ENCODE peak calls at places on chromosomes 13 and 19, in seven cellular contexts. V is psoas muscle, T is tibial artery, O is colonic mucosa, B is lower lobe of right lung, E is cardiac muscle cell, M is Peyer's patch. G is an unnamed sample.

GRCh38 chr19:2294377-2295335 is 12.7 kb upstream of the PEAK3 start:
- DNase-seq in V (no peak), T (peak; percentile 81), O (no peak), B (no peak), E (no peak), M (no peak), G (no peak)

GRCh38 chr19:18904334-18905057 is 8.5 kb upstream of the CERS1 start:
- DNase-seq in V (no peak), T (no peak), O (no peak), B (no peak), E (no peak), M (peak; percentile 43), G (no peak)

GRCh38 chr19:32168111-32168510 is 177.3 kb upstream of the ZNF507 start:
- DNase-seq in V (no peak), T (no peak), O (no peak), B (no peak), E (no peak), M (no peak), G (no peak)

GRCh38 chr13:93309886-93310520 is 83.4 kb downstream of the GPC6 start:
- DNase-seq in V (no peak), T (no peak), O (no peak), B (no peak), E (peak; percentile 27), M (no peak), G (no peak)

GRCh38 chr13:51453959-51454703 is 1.3 kb upstream of the INTS6 start:
- DNase-seq in V (peak; percentile 56), T (no peak), O (peak; percentile 52), B (no peak), E (peak; percentile 32), M (no peak), G (no peak)

GRCh38 chr13:44191504-44192171 is 182.0 kb upstream of the SERP2 start:
- DNase-seq in V (no peak), T (peak; percentile 74), O (peak; percentile 54), B (no peak), E (peak; percentile 38), M (no peak), G (no peak)

GRCh38 chr13:65940720-65941119 is 1289.4 kb downstream of the PCDH9 start:
- DNase-seq in V (no peak), T (no peak), O (no peak), B (no peak), E (no peak), M (no peak), G (no peak)

GRCh38 chr19:7119582-7119981 is 50.1 kb downstream of the ZNF557 start:
- DNase-seq in V (no peak), T (no peak), O (no peak), B (no peak), E (no peak), M (no peak), G (no peak)

GRCh38 chr19:1828279-1829238 is 16.5 kb upstream of the ATP8B3 start:
- DNase-seq in V (no peak), T (no peak), O (no peak), B (no peak), E (no peak), M (no peak), G (no peak)

GRCh38 chr19:9986787-9987281 is 23.5 kb downstream of the COL5A3 start:
- DNase-seq in V (peak; percentile 63), T (peak; percentile 80), O (no peak), B (no peak), E (no peak), M (no peak), G (peak; percentile 28)

GRCh38 chr13:94073006-94073744 is 406.3 kb downstream of the DCT start:
- DNase-seq in V (no peak), T (no peak), O (no peak), B (no peak), E (peak; percentile 12), M (no peak), G (no peak)

GRCh38 chr19:1357695-1358094 is 26.0 kb upstream of the NDUFS7 start:
- DNase-seq in V (no peak), T (no peak), O (no peak), B (no peak), E (no peak), M (no peak), G (no peak)

GRCh38 chr19:31111741-31112140 is 237.5 kb downstream of the TSHZ3 start:
- DNase-seq in V (no peak), T (no peak), O (no peak), B (no peak), E (no peak), M (no peak), G (no peak)

GRCh38 chr19:31110331-31110730 is 238.9 kb downstream of the TSHZ3 start:
- DNase-seq in V (no peak), T (no peak), O (no peak), B (no peak), E (peak; percentile 41), M (no peak), G (no peak)

GRCh38 chr19:31113250-31113685 is 236.0 kb downstream of the TSHZ3 start:
- DNase-seq in V (no peak), T (no peak), O (no peak), B (no peak), E (no peak), M (no peak), G (no peak)

GRCh38 chr19:31114585-31114984 is 234.7 kb downstream of the TSHZ3 start:
- DNase-seq in V (no peak), T (no peak), O (no peak), B (no peak), E (no peak), M (no peak), G (no peak)

GRCh38 chr19:31112158-31112557 is 237.1 kb downstream of the TSHZ3 start:
- DNase-seq in V (no peak), T (no peak), O (no peak), B (no peak), E (no peak), M (no peak), G (no peak)
- H3K4me3 ChIP-seq in V (no peak overlapping the region), T (no peak overlapping the region), O (no peak overlapping the region), B (no peak overlapping the region), E (no peak overlapping the region), M (no peak overlapping the region), G (no peak overlapping the region)

GRCh38 chr19:49362048-49362925 is at the start of gene TEAD2:
- DNase-seq in V (peak; percentile 80), T (peak; percentile 90), O (peak; percentile 86), B (peak; percentile 72), E (peak; percentile 83), M (peak; percentile 69), G (no peak)

GRCh38 chr19:49361438-49362047 is 673 bp downstream of the TEAD2 start:
- DNase-seq in V (peak; percentile 85), T (peak; percentile 91), O (peak; percentile 88), B (peak; percentile 73), E (peak; percentile 91), M (peak; percentile 72), G (no peak)

GRCh38 chr19:49362926-49363264 is 679 bp upstream of the TEAD2 start:
- DNase-seq in V (peak; percentile 68), T (peak; percentile 86), O (peak; percentile 56), B (no peak), E (peak; percentile 51), M (no peak), G (no peak)

GRCh38 chr19:49364083-49364687 is 508 bp downstream of the DKKL1 start:
- DNase-seq in V (no peak), T (peak; percentile 71), O (no peak), B (no peak), E (no peak), M (no peak), G (no peak)

GRCh38 chr19:49363265-49364082 is at the start of gene DKKL1:
- DNase-seq in V (peak; percentile 99), T (peak; percentile 100), O (peak; percentile 100), B (peak; percentile 99), E (peak; percentile 100), M (peak; percentile 96), G (peak; percentile 99)
- H3K27ac ChIP-seq in V (peak within 1 kb of the TSS; percentile 79), T (peak within 1 kb of the TSS; percentile 96), O (peak within 1 kb of the TSS; percentile 84), B (peak within 1 kb of the TSS; percentile 90), E (peak within 1 kb of the TSS; percentile 96), M (peak within 1 kb of the TSS; percentile 88), G (peak within 1 kb of the TSS; percentile 88)

DNA sequence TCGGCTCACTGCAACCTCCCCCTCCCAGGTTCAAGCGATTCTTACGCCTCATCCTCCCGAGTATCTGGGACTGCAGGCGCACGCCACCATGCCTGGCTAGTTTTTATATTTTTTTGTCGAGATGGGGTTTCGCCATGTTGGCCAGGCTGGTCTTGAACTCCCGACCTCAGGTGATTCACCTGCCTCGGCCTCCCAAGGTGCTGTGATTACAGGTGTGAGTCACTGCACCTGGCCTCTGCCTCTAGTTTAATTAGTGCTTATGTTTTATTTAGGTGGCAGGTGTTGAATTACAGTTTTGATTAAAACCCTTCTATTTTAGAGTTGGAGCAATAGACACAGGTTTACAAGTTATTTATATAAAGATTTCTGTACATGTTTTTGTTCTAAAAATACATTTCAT is 42.8 kb downstream of the ATP11A start:
- DNase-seq in V (no peak), T (no peak), O (no peak), B (no peak), E (no peak), M (no peak), G (no peak)
- H3K4me1 ChIP-seq in V (peaks cover 21% of the 10 kb centered on the region), T (no peaks in the 10 kb centered on the region), O (no peaks in the 10 kb centered on the region), B (peaks cover 25% of the 10 kb centered on the region), E (peaks cover 70% of the 10 kb centered on the region), M (no peaks in the 10 kb centered on the region), G (no peaks in the 10 kb centered on the region)

DNA sequence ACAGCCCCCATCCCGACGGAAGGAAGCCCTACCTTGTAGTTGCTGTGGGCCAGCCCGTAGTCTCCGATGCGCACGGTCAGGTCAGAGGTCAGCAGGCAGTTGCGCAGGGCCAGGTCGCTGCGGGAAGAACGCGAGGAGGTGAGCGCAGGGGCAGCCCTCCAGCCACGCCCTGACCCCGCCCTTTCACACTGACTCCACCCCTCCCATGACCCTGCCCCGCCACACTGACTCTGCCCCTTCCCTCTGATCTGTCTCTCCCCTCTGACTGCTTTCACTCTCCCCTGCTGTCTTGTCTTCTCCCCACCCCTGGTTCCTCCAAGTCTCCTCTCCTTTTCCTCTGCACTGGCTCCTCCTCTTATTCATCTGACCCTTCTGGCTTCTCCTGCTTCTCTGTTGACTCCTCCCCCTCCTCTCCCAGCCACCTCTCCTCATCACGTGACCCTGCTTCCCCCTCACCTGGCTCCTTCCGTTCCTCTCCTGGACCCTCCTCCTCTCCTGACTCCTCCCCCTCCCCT is 10.1 kb downstream of the LMTK3 start:
- DNase-seq in V (no peak), T (peak; percentile 61), O (peak; percentile 77), B (peak; percentile 89), E (no peak), M (peak; percentile 92), G (no peak)
- H3K4me3 ChIP-seq in V (no peak overlapping the region), T (no peak overlapping the region), O (peak overlapping the region; percentile 22), B (peak overlapping the region; percentile 54), E (peak overlapping the region; percentile 23), M (peak overlapping the region; percentile 45), G (no peak overlapping the region)

GRCh38 chr19:47495478-47496372 is 11.7 kb upstream of the KPTN start:
- DNase-seq in V (peak; percentile 27), T (no peak), O (no peak), B (no peak), E (no peak), M (no peak), G (no peak)
- H3K27ac ChIP-seq in V (peak overlapping the region; percentile 54), T (no peak overlapping the region), O (no peak overlapping the region), B (no peak overlapping the region), E (no peak overlapping the region), M (no peak overlapping the region), G (no peak overlapping the region)